ENCODE peak calls at places on chromosomes 6 and 20, in ten cellular contexts. P is spleen, U is nephron progenitor cell, L is fibroblast of pulmonary artery, B is colonic mucosa, X is prostate gland, Z is heart left ventricle, M is MCF 10A, T is cardiac fibroblast, H is thoracic aorta. K is an unnamed sample.

GRCh38 chr6:28985396-28986164 is 19.5 kb downstream of the ZNF311 start:
- DNase-seq in P (peak), U (peak), L (peak), B (peak), X (peak), Z (peak), M (peak), T (peak), H (peak), K (no peak)

GRCh38 chr6:112087916-112088315 is 525 bp downstream of the FAM229B start:
- DNase-seq in P (no peak), U (no peak), L (no peak), B (no peak), X (no peak), Z (no peak), M (no peak), T (no peak), H (no peak), K (no peak)

GRCh38 chr6:134675110-134676038 is 274.5 kb downstream of the ALDH8A1 start:
- DNase-seq in P (no peak), U (no peak), L (no peak), B (no peak), X (no peak), Z (no peak), M (no peak), T (no peak), H (no peak), K (no peak)

GRCh38 chr20:21235713-21236445 is 67.3 kb upstream of the XRN2 start:
- DNase-seq in P (peak), U (peak), L (peak), B (peak), X (peak), Z (peak), M (peak), T (peak), H (no peak), K (peak)

GRCh38 chr20:49775229-49775693 is 37.4 kb upstream of the SLC9A8 start:
- DNase-seq in P (no peak), U (peak), L (peak), B (peak), X (no peak), Z (peak), M (peak), T (peak), H (peak), K (no peak)

GRCh38 chr20:45368221-45368980 is 5.4 kb downstream of the SYS1 start:
- DNase-seq in P (peak), U (no peak), L (no peak), B (no peak), X (no peak), Z (no peak), M (no peak), T (no peak), H (no peak), K (peak)

GRCh38 chr6:108966855-108967755 is 118.9 kb downstream of the ARMC2 start:
- DNase-seq in P (peak), U (peak), L (peak), B (no peak), X (no peak), Z (peak), M (peak), T (peak), H (no peak), K (no peak)

GRCh38 chr6:26087284-26088115 is at the start of gene HFE:
- DNase-seq in P (peak), U (peak), L (peak), B (peak), X (peak), Z (peak), M (peak), T (peak), H (no peak), K (peak)

GRCh38 chr6:133108377-133108776 is 132.8 kb upstream of the EYA4 start:
- DNase-seq in P (no peak), U (no peak), L (no peak), B (no peak), X (no peak), Z (no peak), M (no peak), T (peak), H (no peak), K (no peak)

GRCh38 chr6:5276596-5276995 is 15.3 kb downstream of the FARS2 start:
- DNase-seq in P (no peak), U (no peak), L (no peak), B (no peak), X (no peak), Z (no peak), M (no peak), T (no peak), H (no peak), K (no peak)
- TF ChIP-seq CTCF in P (no peak), U (no peak), L (no peak), B (no peak), X (no peak), Z (no peak), M (no peak), T (no peak), H (no peak), K (no peak)

DNA sequence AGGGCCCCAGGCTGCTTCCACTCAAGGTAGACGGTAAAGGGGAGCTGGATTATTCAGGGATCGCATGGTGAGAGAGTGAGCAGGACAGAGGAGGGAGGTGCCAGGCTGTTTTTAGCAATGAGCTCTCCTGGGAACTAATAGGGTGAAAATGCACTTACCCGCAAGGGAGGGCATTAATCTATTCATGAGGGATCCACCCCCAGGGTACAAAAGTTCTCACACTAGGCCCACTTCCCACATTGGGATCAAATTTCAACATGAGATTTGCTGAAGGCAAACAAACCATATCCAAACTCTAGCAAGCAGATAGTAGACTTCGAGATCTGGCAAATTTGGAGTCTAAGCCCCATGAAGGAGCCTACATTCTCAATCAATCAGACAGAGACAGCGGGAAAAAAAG is 408.6 kb downstream of the RNF144B start:
- DNase-seq in P (no peak), U (no peak), L (no peak), B (no peak), X (no peak), Z (no peak), M (no peak), T (no peak), H (no peak), K (no peak)
- TF ChIP-seq CTCF in P (no peak), U (no peak), L (no peak), B (no peak), X (no peak), Z (no peak), M (no peak), T (no peak), H (no peak), K (no peak)

DNA sequence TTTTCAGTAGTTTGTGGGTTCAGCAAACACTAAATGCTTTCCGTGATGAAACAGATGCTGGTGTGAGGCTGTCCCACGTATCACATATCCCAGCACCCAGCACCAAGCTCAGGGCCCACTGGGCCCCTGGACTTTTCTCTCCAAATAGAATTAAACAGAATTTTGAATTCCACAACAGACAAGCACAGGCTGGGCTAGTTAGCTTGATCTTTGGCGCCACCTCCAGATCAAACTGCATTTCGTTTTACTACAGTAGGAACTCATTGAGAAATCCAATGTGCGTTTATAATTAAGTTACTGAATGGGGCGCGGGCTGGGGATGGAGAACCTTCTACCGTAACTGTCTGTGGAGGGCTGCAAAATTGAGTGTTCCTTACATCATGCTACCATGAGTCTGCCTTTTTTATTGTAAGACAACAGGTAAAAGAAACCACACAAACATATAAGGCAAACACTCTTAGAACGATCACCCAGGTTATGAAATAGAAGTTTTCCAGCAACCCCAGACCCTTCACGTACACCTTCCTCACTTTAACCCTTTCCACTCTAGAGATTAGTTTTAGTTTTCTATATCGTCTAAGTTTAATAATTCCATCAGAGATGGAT is 107.8 kb downstream of the ZFP64 start:
- DNase-seq in P (no peak), U (peak), L (peak), B (peak), X (peak), Z (no peak), M (peak), T (peak), H (no peak), K (peak)
- TF ChIP-seq CTCF in P (peak), U (peak), L (peak), B (peak), X (peak), Z (peak), M (peak), T (peak), H (peak), K (no peak)

GRCh38 chr6:159842035-159842434 is 42.0 kb downstream of the PNLDC1 start:
- DNase-seq in P (no peak), U (no peak), L (peak), B (no peak), X (no peak), Z (no peak), M (peak), T (peak), H (no peak), K (no peak)
- TF ChIP-seq CTCF in P (no peak), U (peak), L (peak), B (no peak), X (no peak), Z (no peak), M (peak), T (peak), H (peak), K (no peak)

GRCh38 chr6:84197708-84198107 is 29.7 kb downstream of the CEP162 start:
- DNase-seq in P (no peak), U (no peak), L (no peak), B (no peak), X (no peak), Z (no peak), M (no peak), T (no peak), H (no peak), K (no peak)
- TF ChIP-seq CTCF in P (no peak), U (peak), L (no peak), B (no peak), X (no peak), Z (no peak), M (no peak), T (no peak), H (no peak), K (no peak)

DNA sequence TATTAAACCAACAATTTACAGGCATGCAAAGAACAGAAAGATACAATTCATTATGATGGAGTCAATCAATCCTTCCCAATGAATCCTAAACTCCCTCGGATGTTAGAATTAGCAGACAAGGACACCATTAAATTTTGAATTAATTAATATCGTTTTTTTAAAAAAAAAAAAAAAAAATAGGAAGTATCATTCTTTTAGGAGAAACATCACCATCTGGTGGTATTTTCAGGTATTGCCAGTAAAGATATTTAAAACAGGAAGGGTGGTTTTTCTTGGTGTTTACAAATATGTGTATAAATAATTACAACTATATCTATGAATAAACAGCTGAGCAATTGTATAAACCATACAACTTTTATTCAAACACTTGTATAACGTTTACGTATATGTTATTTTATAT is 564.4 kb downstream of the HAO1 start:
- DNase-seq in P (no peak), U (no peak), L (peak), B (no peak), X (no peak), Z (no peak), M (peak), T (peak), H (no peak), K (no peak)
- TF ChIP-seq CTCF in P (no peak), U (peak), L (peak), B (peak), X (peak), Z (peak), M (peak), T (peak), H (no peak), K (no peak)

DNA sequence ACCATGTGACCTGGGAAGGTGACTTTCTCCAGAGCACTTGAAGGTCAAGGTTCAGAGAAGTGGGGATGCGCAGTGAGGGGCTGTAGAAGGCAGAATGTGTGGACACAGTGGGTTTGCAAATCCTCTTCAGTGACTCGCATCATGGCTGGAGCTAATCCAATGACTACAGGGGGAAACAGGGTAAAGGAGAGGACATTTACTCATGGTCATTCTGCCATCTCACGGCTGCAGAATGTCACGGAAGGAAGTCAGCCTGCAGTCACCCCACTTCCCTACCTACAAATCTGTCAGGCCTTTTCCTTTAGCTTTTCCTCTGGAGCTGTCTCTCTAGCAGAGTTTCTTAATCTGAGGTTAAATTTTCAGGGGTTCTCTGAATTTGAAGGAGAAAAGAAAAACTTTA is 337.6 kb downstream of the CDC5L start:
- DNase-seq in P (no peak), U (no peak), L (no peak), B (no peak), X (no peak), Z (no peak), M (no peak), T (peak), H (no peak), K (no peak)
- TF ChIP-seq CTCF in P (no peak), U (no peak), L (no peak), B (no peak), X (no peak), Z (no peak), M (no peak), T (no peak), H (no peak), K (no peak)